ENCODE peak calls at places on chromosomes 13 and 19, in eight cellular contexts. Z is hepatocyte; R is OCI-LY7; K is uterus; S is IMR-90; V is left ventricle myocardium inferior; J is RWPE2; Q is CD4-positive, alpha-beta memory T cell. H is an unnamed sample.

GRCh38 chr13:84917252-84917878 is 881.9 kb downstream of the SLITRK6 start:
- DNase-seq in Z (peak), R (peak), K (no peak), S (peak), V (no peak), J (no peak), Q (no peak), H (no peak)

GRCh38 chr13:45048890-45049407 is 59.6 kb downstream of the GPALPP1 start:
- DNase-seq in Z (no peak), R (peak), K (no peak), S (no peak), V (no peak), J (no peak), Q (no peak), H (no peak)

GRCh38 chr19:29579308-29579910 is 26.7 kb upstream of the POP4 start:
- DNase-seq in Z (no peak), R (no peak), K (no peak), S (no peak), V (no peak), J (no peak), Q (no peak), H (no peak)

GRCh38 chr19:16623576-16623975 is 4.4 kb downstream of the MED26 start:
- DNase-seq in Z (no peak), R (peak), K (no peak), S (no peak), V (no peak), J (no peak), Q (no peak), H (no peak)

GRCh38 chr19:23440791-23441190 is 45.5 kb upstream of the ZNF91 start:
- DNase-seq in Z (no peak), R (peak), K (no peak), S (no peak), V (no peak), J (no peak), Q (no peak), H (no peak)

GRCh38 chr19:16849168-16849567 is 20.0 kb downstream of the SIN3B start:
- DNase-seq in Z (no peak), R (no peak), K (no peak), S (peak), V (no peak), J (no peak), Q (no peak), H (no peak)

GRCh38 chr13:22062478-22063205 is 391.8 kb downstream of the FGF9 start:
- DNase-seq in Z (no peak), R (no peak), K (no peak), S (peak), V (no peak), J (no peak), Q (no peak), H (no peak)

GRCh38 chr13:66513728-66514127 is 716.4 kb downstream of the PCDH9 start:
- DNase-seq in Z (no peak), R (no peak), K (no peak), S (peak), V (no peak), J (no peak), Q (no peak), H (no peak)

GRCh38 chr19:19343016-19343362 is 22.4 kb downstream of the MAU2 start:
- DNase-seq in Z (no peak), R (no peak), K (no peak), S (no peak), V (no peak), J (no peak), Q (no peak), H (no peak)

GRCh38 chr13:39777021-39777420 is 121.6 kb downstream of the COG6 start:
- DNase-seq in Z (no peak), R (no peak), K (no peak), S (no peak), V (no peak), J (no peak), Q (no peak), H (no peak)

GRCh38 chr13:39776439-39776838 is 121.0 kb downstream of the COG6 start:
- DNase-seq in Z (no peak), R (no peak), K (no peak), S (peak), V (no peak), J (no peak), Q (no peak), H (no peak)

GRCh38 chr13:39781381-39781780 is 125.9 kb downstream of the COG6 start:
- DNase-seq in Z (no peak), R (no peak), K (no peak), S (no peak), V (no peak), J (no peak), Q (no peak), H (no peak)

GRCh38 chr13:39777527-39778061 is 122.1 kb downstream of the COG6 start:
- DNase-seq in Z (peak), R (peak), K (no peak), S (peak), V (no peak), J (no peak), Q (peak), H (no peak)

GRCh38 chr13:39779337-39780270 is 124.1 kb downstream of the COG6 start:
- DNase-seq in Z (no peak), R (no peak), K (no peak), S (peak), V (no peak), J (no peak), Q (peak), H (no peak)
- H3K27ac ChIP-seq in Z (no peak), R (no peak), K (no peak), S (no peak), V (no peak), J (no peak), Q (no peak), H (no peak)

DNA sequence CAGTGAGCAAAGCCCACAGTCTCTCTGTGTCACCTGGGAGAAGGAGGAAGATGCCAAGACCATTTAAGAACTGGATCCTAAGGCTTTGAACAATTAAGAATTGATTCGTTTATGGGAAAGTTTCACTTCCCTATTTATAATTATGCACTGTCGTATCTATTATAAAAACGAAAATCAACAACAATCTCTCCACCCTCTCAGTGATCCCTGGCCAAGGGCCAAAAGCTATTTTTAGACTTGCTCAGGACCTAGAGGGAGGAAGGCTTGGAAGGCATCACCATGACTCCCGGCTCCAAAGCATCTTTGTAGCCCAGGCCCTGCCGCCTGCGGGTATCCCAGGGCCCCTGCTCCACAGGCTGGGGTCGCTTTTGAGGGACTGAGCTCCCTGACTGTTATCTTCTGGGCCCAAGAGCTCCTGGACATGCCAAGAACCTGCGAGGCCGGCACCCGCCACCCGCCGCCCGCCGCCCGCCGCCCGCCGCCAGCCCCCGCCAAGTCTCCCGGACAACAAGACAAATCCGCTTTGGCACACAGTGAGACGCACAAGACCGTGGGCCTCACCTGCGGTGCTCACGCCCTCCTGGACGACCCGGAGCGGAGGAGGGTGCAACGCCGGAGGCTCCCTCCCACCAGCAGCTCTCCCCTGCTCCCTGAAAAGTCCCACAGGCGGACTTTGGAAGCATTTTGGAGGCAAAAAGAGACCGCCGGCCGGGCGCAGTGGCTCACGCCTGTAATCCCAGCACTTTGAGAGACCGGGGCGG is 1.2 kb downstream of the RHPN2 start:
- DNase-seq in Z (peak), R (peak), K (peak), S (peak), V (no peak), J (no peak), Q (no peak), H (no peak)
- H3K4me3 ChIP-seq in Z (peak), R (peak), K (peak), S (peak), V (peak), J (peak), Q (no peak), H (peak)

DNA sequence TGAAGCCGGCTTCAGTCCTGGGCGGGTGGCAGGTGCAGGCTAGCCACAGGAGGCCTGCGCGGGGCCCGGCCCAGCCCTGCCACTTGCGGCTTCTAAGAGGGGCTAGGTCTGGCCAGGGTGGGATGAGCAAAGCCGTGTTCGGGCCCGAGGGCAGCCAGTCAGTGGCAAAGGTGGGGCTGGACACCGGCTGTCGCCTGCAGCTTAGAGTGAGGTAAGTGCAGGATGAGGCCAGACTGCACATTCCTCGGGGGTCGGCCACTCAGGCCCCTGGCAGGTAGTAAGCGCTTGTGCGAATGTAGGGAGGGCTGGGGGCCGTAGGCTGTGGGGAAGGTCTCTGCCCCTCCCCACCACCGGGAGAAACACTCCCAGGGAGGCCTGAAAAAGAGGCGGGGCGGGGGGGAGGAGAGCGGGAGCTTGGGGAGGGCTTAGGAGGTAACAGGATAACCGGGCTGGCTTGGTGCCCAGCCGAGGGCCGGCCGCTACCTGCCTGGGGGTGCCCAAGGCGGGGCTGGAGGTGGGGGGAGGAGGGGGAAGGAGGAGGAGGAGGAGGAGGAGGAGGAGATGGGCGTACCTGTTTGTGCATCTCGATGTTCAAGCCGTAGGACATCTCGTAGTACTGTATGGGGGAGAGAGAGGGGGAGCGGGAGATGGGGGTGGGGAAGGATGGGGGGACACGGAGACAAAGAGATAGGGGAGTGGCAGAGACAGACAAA is 6.4 kb downstream of the TLE5 start:
- DNase-seq in Z (peak), R (no peak), K (peak), S (no peak), V (no peak), J (peak), Q (no peak), H (peak)
- H3K27ac ChIP-seq in Z (peak), R (no peak), K (peak), S (no peak), V (peak), J (peak), Q (no peak), H (no peak)

DNA sequence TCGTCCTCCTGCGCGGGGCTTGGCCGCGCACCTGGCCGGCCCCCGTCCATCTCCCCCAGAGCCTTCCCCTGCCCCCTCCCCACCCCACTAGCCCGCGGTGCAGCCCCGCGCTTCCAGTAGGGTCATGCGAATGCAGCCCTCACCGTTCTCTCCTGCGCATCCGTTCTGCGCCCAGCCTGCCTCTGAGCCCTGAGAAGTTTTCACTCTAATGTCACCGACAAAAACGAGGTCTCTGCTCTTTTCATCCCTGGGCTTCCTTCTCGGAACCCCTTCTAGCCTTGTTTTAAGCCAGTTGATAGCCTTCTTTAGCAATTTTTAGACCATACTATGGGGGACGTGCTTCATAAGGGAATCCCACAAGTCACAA is 97.4 kb downstream of the ATP8A2 start:
- DNase-seq in Z (no peak), R (no peak), K (no peak), S (no peak), V (no peak), J (no peak), Q (no peak), H (no peak)
- H3K4me3 ChIP-seq in Z (no peak), R (no peak), K (no peak), S (no peak), V (no peak), J (peak), Q (no peak), H (no peak)